ENCODE peak calls at places on chromosomes 2 and 18, in ten cellular contexts. U is astrocyte, Z is fibroblast of lung, Y is fibroblast of mammary gland, B is heart right ventricle, P is AG09309, W is AG04449, O is coronary artery, T is heart left ventricle, F is transverse colon. X is an unnamed sample.

GRCh38 chr2:142042536-142043199 is 88.1 kb downstream of the LRP1B start:
- DNase-seq in F (no peak), O (no peak), P (no peak), T (no peak), B (no peak), W (no peak), Y (peak), Z (peak), U (peak), X (no peak)

GRCh38 chr18:12318334-12318697 is 10.3 kb downstream of the TUBB6 start:
- DNase-seq in F (no peak), T (no peak), B (no peak), Y (no peak), U (no peak), W (no peak), Z (no peak), O (peak), P (no peak), X (no peak)

GRCh38 chr2:32864337-32864736 is 82.4 kb upstream of the LTBP1 start:
- DNase-seq in W (peak), Z (peak), O (no peak), T (no peak), U (peak), Y (peak), F (no peak), P (peak), B (no peak), X (no peak)

GRCh38 chr18:13332874-13333273 is 114.3 kb downstream of the LDLRAD4 start:
- DNase-seq in T (no peak), Y (no peak), W (no peak), O (no peak), P (no peak), U (no peak), B (no peak), Z (no peak), F (no peak), X (no peak)

GRCh38 chr18:23106575-23106974 is 28.7 kb upstream of the CABLES1 start:
- DNase-seq in T (no peak), U (peak), O (no peak), W (peak), Y (peak), F (peak), P (peak), B (no peak), Z (peak), X (peak)

GRCh38 chr2:46836295-46837111 is 79.1 kb downstream of the MCFD2 start:
- DNase-seq in Y (peak), U (peak), B (no peak), P (no peak), F (no peak), W (no peak), Z (peak), T (no peak), O (no peak), X (no peak)

GRCh38 chr18:42113529-42114191 is 158.6 kb downstream of the PIK3C3 start:
- DNase-seq in U (peak), B (no peak), W (peak), F (no peak), Z (peak), O (no peak), T (no peak), P (peak), Y (peak), X (no peak)

GRCh38 chr18:12362473-12363174 is 14.4 kb downstream of the AFG3L2 start:
- DNase-seq in W (no peak), B (no peak), F (no peak), Z (no peak), P (no peak), T (peak), U (no peak), O (no peak), Y (no peak), X (no peak)

GRCh38 chr2:160415991-160416390 is 77.6 kb downstream of the RBMS1 start:
- DNase-seq in Z (peak), O (no peak), B (no peak), Y (peak), F (no peak), P (no peak), U (peak), W (no peak), T (no peak), X (no peak)

GRCh38 chr2:44462934-44463849 is 101.4 kb downstream of the CAMKMT start:
- DNase-seq in T (no peak), O (no peak), P (no peak), Z (peak), U (no peak), B (no peak), F (no peak), W (no peak), Y (no peak), X (no peak)
- H3K4me3 ChIP-seq in T (no peak), O (no peak), P (no peak), Z (no peak), U (no peak), B (no peak), F (no peak), W (no peak), Y (no peak), X (no peak)

DNA sequence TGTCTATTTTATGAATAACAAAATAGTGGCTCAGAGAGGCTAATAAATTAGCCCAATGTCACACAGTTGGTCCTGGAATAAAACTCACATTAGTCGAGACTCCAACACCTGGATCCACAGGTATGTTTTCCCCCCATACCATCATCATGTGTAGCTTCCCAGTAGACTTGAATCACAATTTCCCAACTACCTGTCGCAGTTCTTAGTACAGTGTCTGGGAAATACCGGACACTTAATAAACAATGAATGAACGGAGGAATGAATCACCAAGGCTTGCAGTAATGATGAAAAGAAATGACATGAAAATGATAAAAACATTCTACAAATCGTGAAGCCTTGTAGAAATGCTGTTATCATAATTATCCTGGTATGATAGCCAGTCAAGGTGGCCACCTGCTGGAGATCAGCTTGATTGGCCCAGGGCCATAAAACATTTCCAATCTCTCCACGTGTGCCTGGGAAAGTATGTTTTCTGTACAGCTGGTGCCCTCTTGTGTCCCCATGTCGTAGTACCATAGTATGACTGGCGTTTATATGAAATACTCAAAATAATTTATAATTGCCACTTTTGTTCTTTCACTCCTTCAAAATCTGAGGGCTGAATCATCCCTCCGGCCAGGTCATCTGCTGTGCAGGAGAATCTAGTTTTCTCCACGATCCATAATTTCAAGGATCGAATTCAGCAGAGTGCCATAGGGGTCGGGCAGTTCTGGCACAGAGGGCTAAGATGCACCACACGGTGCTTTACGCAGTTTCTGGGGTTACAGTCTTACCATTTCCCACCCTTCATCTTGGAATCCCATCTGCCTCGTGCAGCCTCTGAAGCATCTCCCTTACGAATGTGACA is 95.4 kb downstream of the LAMA1 start:
- DNase-seq in Y (peak), B (no peak), O (no peak), W (no peak), U (no peak), P (no peak), T (no peak), Z (peak), F (peak), X (peak)
- TF ChIP-seq CTCF in Y (peak), B (no peak), O (no peak), W (peak), U (peak), P (peak), T (no peak), Z (peak), F (peak), X (peak)

GRCh38 chr2:138760693-138761092 is 19.5 kb downstream of the NXPH2 start:
- DNase-seq in W (no peak), P (no peak), Z (peak), Y (no peak), T (no peak), U (no peak), O (no peak), B (no peak), F (no peak), X (no peak)
- H3K4me3 ChIP-seq in W (no peak), P (no peak), Z (no peak), Y (no peak), T (no peak), U (no peak), O (no peak), B (no peak), F (no peak), X (no peak)

GRCh38 chr18:44181951-44182350 is 498.7 kb upstream of the SETBP1 start:
- DNase-seq in U (no peak), Y (peak), P (no peak), Z (no peak), F (no peak), W (no peak), O (no peak), T (no peak), B (no peak), X (no peak)

GRCh38 chr18:44185981-44186380 is 494.7 kb upstream of the SETBP1 start:
- DNase-seq in F (no peak), W (no peak), O (no peak), B (no peak), Y (no peak), T (no peak), P (no peak), Z (peak), U (peak), X (no peak)

GRCh38 chr18:44182363-44182762 is 498.3 kb upstream of the SETBP1 start:
- DNase-seq in T (no peak), Y (no peak), F (no peak), Z (no peak), P (no peak), W (no peak), B (no peak), O (no peak), U (no peak), X (no peak)

GRCh38 chr18:44187090-44187489 is 493.6 kb upstream of the SETBP1 start:
- DNase-seq in O (no peak), P (no peak), T (no peak), B (no peak), U (no peak), Z (no peak), W (no peak), F (no peak), Y (no peak), X (no peak)
- TF ChIP-seq CTCF in O (no peak), P (no peak), T (no peak), B (no peak), U (no peak), Z (no peak), W (no peak), F (no peak), Y (no peak), X (no peak)

GRCh38 chr2:131425191-131426021 is 50.5 kb upstream of the TUBA3D start:
- DNase-seq in W (no peak), P (no peak), O (no peak), Z (no peak), F (no peak), T (no peak), B (no peak), U (no peak), Y (no peak), X (no peak)
- H3K4me3 ChIP-seq in W (no peak), P (no peak), O (peak), Z (no peak), F (no peak), T (peak), B (no peak), U (peak), Y (no peak), X (no peak)

DNA sequence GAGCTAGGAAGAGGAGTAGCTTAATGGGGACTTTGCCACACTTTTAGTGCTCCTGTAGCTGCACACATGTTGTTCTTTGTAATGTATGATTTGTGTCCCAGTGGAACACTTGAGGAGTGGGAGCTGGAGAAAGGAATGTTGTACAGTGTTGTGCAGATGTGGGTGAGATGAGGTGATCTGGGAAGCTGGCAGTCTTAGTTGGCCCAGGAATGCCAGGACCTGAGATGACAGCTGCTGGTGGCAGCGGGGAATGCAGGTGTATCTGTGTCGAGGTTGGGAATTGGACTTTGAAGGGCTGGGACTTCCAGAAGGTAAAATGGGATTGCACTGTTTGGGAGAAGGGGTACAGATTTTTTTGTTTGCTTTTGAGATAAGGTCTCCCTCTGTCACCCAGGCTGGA is 23.6 kb downstream of the NEDD4L start:
- DNase-seq in W (no peak), Y (no peak), T (no peak), O (no peak), P (no peak), B (no peak), U (no peak), Z (no peak), F (no peak), X (no peak)
- TF ChIP-seq CTCF in W (no peak), Y (no peak), T (no peak), O (no peak), P (no peak), B (no peak), U (no peak), Z (no peak), F (no peak), X (no peak)

DNA sequence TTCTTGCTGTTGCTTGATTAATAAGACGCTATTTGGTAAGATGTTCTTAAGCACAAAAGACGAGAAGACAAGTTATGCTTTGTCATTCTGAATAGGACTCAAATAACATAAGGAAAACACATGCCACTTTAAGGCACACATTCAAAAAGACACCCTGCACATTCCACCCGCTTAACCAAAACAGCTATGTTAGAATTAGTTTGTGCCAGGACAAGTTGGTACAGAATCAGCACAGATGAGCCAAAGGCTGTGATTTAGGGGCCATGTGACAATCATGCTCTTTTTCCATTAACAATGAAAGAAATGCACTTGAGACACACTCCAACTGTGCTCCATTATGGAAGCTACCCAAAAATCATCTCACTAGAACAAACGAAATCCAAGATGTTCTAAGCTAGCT is 3.4 kb downstream of the STARD7 start:
- DNase-seq in F (no peak), P (no peak), O (no peak), W (no peak), Y (peak), Z (peak), T (no peak), B (no peak), U (peak), X (no peak)
- H3K4me3 ChIP-seq in F (no peak), P (no peak), O (peak), W (no peak), Y (no peak), Z (peak), T (peak), B (peak), U (peak), X (peak)

DNA sequence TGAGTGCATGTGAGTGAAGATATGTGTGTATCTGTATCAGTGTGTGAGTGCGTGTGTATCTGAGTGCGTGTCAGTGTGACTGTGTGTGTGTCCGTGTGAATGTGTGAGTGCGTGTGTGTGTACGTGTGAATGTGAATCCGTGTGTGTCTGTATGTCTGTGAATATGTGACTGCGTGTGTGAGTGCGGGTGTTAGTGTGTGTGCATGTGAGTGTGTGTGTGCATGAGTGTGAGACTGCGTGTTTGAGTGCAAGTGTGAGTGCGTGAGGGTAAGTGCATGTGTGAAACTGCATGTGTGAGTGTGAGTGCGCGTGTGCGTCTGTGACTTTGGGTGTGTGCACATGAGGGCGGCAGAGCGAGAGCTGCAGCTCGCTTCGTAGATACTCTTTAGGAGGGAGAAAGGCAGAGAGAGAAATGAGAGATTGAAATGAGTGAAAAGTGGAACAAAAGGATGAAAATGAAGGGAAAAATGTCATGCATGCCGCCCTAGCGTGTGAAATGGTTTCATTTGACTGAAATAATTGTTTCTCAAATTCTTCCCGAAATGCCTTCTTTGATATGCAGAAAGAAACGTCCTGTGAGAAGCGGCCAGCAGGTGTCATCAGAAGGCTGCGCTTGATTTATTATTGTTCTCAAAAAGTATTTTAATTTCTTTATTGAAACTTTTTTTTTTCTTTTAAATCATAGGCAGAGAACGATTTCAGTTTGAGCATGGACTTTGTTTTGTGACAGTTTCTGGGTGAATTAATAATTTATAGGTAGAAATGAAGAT is 25.6 kb downstream of the ZNF407 start:
- DNase-seq in U (no peak), Z (no peak), Y (peak), T (no peak), W (no peak), P (no peak), O (no peak), B (no peak), F (no peak), X (no peak)
- TF ChIP-seq CTCF in U (peak), Z (no peak), Y (peak), T (no peak), W (peak), P (peak), O (no peak), B (peak), F (peak), X (peak)

DNA sequence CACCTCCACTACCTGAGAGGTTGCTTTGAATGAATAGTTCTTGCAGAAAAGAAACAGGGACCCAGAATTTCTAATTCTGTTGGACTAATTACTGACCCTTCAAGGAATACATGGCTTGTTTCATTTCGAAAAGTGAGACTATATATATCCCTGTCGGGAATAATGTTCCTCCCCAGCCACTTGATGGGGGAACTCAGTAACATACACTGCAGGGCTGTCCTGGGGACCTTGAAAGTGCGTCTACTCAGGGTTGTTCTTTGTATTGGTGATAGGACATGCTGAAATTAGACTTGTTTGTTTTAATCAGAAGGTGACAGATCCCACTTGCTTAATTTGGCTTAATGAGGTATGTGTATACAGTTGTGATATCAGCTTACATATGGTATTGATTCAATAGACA is 25.5 kb downstream of the MGAT5 start:
- DNase-seq in P (no peak), U (no peak), W (no peak), Z (no peak), B (no peak), Y (no peak), F (no peak), O (no peak), T (no peak), X (no peak)
- H3K4me3 ChIP-seq in P (no peak), U (no peak), W (no peak), Z (no peak), B (no peak), Y (no peak), F (no peak), O (no peak), T (no peak), X (no peak)

GRCh38 chr2:146927080-146927714 is 917.6 kb upstream of the ACVR2A start:
- DNase-seq in T (no peak), P (no peak), Y (peak), B (no peak), Z (peak), O (no peak), F (peak), W (no peak), U (peak), X (peak)
- TF ChIP-seq CTCF in T (peak), P (peak), Y (peak), B (peak), Z (peak), O (no peak), F (peak), W (no peak), U (peak), X (peak)